ENCODE peak calls at places on chromosomes 6 and 20, in nine cellular contexts. R is uterus, S is breast epithelium, J is endothelial cell, N is transverse colon, O is kidney epithelial cell, I is A549, Z is upper lobe of right lung, W is choroid plexus epithelial cell. Q is an unnamed sample.

GRCh38 chr20:14799671-14800070 is 462.3 kb upstream of the FLRT3 start:
- DNase-seq in R (no peak), S (no peak), J (no peak), N (no peak), O (no peak), I (no peak), Z (no peak), W (no peak), Q (no peak)

GRCh38 chr6:70312165-70312564 is 9.3 kb upstream of the COL9A1 start:
- DNase-seq in R (no peak), S (peak), J (no peak), N (no peak), O (peak), I (no peak), Z (no peak), W (peak), Q (peak)

GRCh38 chr6:84926171-84926570 is 161.8 kb upstream of the TBX18 start:
- DNase-seq in R (no peak), S (no peak), J (no peak), N (no peak), O (no peak), I (no peak), Z (no peak), W (no peak), Q (no peak)

GRCh38 chr6:107657755-107658461 is 166.2 kb downstream of the SCML4 start:
- DNase-seq in R (peak), S (no peak), J (no peak), N (peak), O (peak), I (no peak), Z (peak), W (peak), Q (no peak)

GRCh38 chr20:44792794-44793193 is 17.6 kb downstream of the RIMS4 start:
- DNase-seq in R (no peak), S (no peak), J (no peak), N (no peak), O (no peak), I (no peak), Z (no peak), W (no peak), Q (no peak)

GRCh38 chr20:5848711-5849505 is 98.7 kb downstream of the SHLD1 start:
- DNase-seq in R (no peak), S (no peak), J (no peak), N (no peak), O (no peak), I (no peak), Z (no peak), W (peak), Q (no peak)

GRCh38 chr6:157223021-157223430 is 100.3 kb downstream of the TMEM242 start:
- DNase-seq in R (peak), S (no peak), J (no peak), N (no peak), O (no peak), I (no peak), Z (peak), W (no peak), Q (no peak)

GRCh38 chr6:16345449-16346330 is 107.3 kb downstream of the GMPR start:
- DNase-seq in R (peak), S (no peak), J (no peak), N (no peak), O (no peak), I (peak), Z (no peak), W (peak), Q (peak)

GRCh38 chr20:5282561-5282960 is 34.2 kb downstream of the PROKR2 start:
- DNase-seq in R (no peak), S (no peak), J (no peak), N (no peak), O (no peak), I (no peak), Z (no peak), W (no peak), Q (peak)

GRCh38 chr20:62987114-62987513 is 19.6 kb downstream of the BHLHE23 start:
- DNase-seq in R (no peak), S (no peak), J (no peak), N (no peak), O (no peak), I (no peak), Z (no peak), W (no peak), Q (no peak)

GRCh38 chr6:155155787-155156447 is 107.9 kb upstream of the CLDN20 start:
- DNase-seq in R (no peak), S (no peak), J (no peak), N (no peak), O (no peak), I (no peak), Z (no peak), W (no peak), Q (no peak)

GRCh38 chr20:50721881-50722281 is 9.5 kb upstream of the PARD6B start:
- DNase-seq in R (peak), S (no peak), J (no peak), N (no peak), O (no peak), I (no peak), Z (no peak), W (peak), Q (no peak)

GRCh38 chr20:62972270-62973032 is 19.9 kb downstream of the SLC17A9 start:
- DNase-seq in R (peak), S (peak), J (peak), N (peak), O (peak), I (peak), Z (peak), W (peak), Q (peak)

GRCh38 chr6:73248192-73248898 is 14.7 kb downstream of the KHDC1 start:
- DNase-seq in R (no peak), S (no peak), J (no peak), N (no peak), O (no peak), I (no peak), Z (no peak), W (no peak), Q (no peak)

GRCh38 chr20:9503530-9504251 is 10.7 kb upstream of the LAMP5 start:
- DNase-seq in R (no peak), S (no peak), J (no peak), N (no peak), O (no peak), I (no peak), Z (no peak), W (peak), Q (no peak)

GRCh38 chr6:37487891-37488290 is 11.8 kb downstream of the CCDC167 start:
- DNase-seq in R (no peak), S (no peak), J (no peak), N (no peak), O (no peak), I (no peak), Z (no peak), W (no peak), Q (no peak)

GRCh38 chr6:27605401-27606342 is 132.8 kb upstream of the ZNF184 start:
- DNase-seq in R (no peak), S (no peak), J (peak), N (no peak), O (peak), I (no peak), Z (no peak), W (peak), Q (peak)

GRCh38 chr6:106692112-106692822 is 62.9 kb downstream of the QRSL1 start:
- DNase-seq in R (no peak), S (peak), J (no peak), N (peak), O (peak), I (peak), Z (no peak), W (peak), Q (peak)

GRCh38 chr6:36337814-36338213 is 1.1 kb upstream of the BNIP5 start:
- DNase-seq in R (no peak), S (no peak), J (no peak), N (no peak), O (no peak), I (no peak), Z (no peak), W (no peak), Q (no peak)

GRCh38 chr20:31684153-31685003 is 38.3 kb downstream of the BCL2L1 start:
- DNase-seq in R (no peak), S (no peak), J (no peak), N (no peak), O (peak), I (no peak), Z (no peak), W (no peak), Q (no peak)

GRCh38 chr20:61810066-61810708 is 255.5 kb downstream of the TAF4 start:
- DNase-seq in R (no peak), S (no peak), J (no peak), N (no peak), O (no peak), I (no peak), Z (no peak), W (no peak), Q (no peak)

GRCh38 chr6:160767019-160767646 is 65.1 kb downstream of the PLG start:
- DNase-seq in R (peak), S (peak), J (peak), N (peak), O (peak), I (peak), Z (peak), W (peak), Q (peak)
- TF ChIP-seq CTCF in R (peak), S (peak), J (peak), N (peak), O (peak), I (peak), Z (peak), W (peak), Q (peak)

DNA sequence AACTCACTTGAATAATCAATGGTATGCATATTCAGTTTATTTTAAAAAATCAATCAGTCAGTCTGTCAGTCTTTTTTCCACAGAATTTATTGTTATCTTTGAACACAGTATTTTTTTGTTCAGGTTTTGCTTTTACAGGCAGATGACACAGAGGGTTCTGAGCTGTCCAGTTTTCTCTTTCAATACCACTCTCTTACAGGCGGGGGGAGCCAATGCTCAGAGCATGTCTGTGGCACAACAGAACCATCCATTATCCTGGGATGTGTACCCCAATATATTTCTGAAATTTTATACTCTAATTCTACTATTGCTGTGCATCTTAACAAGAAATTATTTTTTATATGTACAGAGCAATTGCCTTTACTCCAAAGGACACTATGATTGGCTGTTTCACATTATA is 21.2 kb downstream of the ROS1 start:
- DNase-seq in R (no peak), S (no peak), J (no peak), N (no peak), O (no peak), I (no peak), Z (no peak), W (peak), Q (peak)
- TF ChIP-seq CTCF in R (no peak), S (no peak), J (no peak), N (no peak), O (no peak), I (no peak), Z (no peak), W (peak), Q (no peak)

GRCh38 chr6:18555750-18556149 is 168.6 kb downstream of the RNF144B start:
- DNase-seq in R (no peak), S (no peak), J (no peak), N (no peak), O (no peak), I (no peak), Z (no peak), W (no peak), Q (no peak)
- TF ChIP-seq CTCF in R (no peak), S (no peak), J (no peak), N (no peak), O (no peak), I (no peak), Z (no peak), W (no peak), Q (no peak)

DNA sequence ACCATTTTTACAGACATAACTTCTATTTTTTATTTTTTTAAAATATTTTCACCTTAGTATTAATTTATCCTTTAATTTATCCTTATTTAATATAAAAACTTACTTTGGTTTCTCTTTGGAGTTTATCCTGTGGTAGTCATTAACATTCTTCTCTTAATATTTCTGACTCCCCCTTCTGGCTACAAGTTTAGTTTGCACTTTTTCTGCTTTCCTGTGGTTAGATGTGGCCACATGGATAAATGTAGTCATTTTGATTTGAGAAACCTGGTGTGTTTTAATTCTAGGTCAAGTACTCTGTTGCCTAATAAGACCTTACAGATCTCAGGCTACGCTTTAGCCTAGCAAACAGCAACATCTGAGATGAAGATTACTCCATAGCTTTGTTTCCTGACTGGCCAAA is 1187.5 kb downstream of the HACE1 start:
- DNase-seq in R (no peak), S (no peak), J (no peak), N (no peak), O (no peak), I (no peak), Z (no peak), W (peak), Q (peak)
- TF ChIP-seq CTCF in R (no peak), S (no peak), J (peak), N (no peak), O (peak), I (no peak), Z (no peak), W (no peak), Q (peak)

GRCh38 chr6:131950767-131951575 is at the start of gene CCN2:
- DNase-seq in R (peak), S (peak), J (peak), N (peak), O (peak), I (peak), Z (peak), W (peak), Q (peak)
- TF ChIP-seq CTCF in R (no peak), S (no peak), J (peak), N (no peak), O (no peak), I (no peak), Z (no peak), W (no peak), Q (no peak)

GRCh38 chr6:30542915-30543314 is 13.4 kb downstream of the GNL1 start:
- DNase-seq in R (no peak), S (no peak), J (peak), N (no peak), O (no peak), I (peak), Z (no peak), W (peak), Q (no peak)
- TF ChIP-seq CTCF in R (no peak), S (no peak), J (no peak), N (no peak), O (no peak), I (no peak), Z (no peak), W (peak), Q (no peak)